ENCODE peak calls at places on chromosomes 11 and 22, in six cellular contexts. B, E, N, X, D and I are unnamed samples.

GRCh38 chr11:78132475-78132874 is 7.0 kb downstream of the ALG8 start:
- DNase-seq in N (no peak), E (no peak), X (no peak), D (no peak), B (no peak), I (no peak)

GRCh38 chr11:69010361-69010891 is 2.6 kb downstream of the MRGPRF start:
- DNase-seq in B (no peak), X (no peak), D (no peak), N (no peak), E (no peak), I (peak)

GRCh38 chr11:31958086-31958735 is 132.7 kb upstream of the RCN1 start:
- DNase-seq in N (peak), B (no peak), X (peak), E (peak), D (peak), I (no peak)

GRCh38 chr11:117535870-117536411 is 208.3 kb downstream of the CEP164 start:
- DNase-seq in D (no peak), B (peak), N (no peak), X (no peak), E (no peak), I (no peak)

GRCh38 chr22:36467946-36468345 is 13.5 kb downstream of the TXN2 start:
- DNase-seq in N (no peak), B (no peak), E (peak), X (no peak), D (peak), I (peak)

GRCh38 chr22:35212020-35212419 is 45.3 kb upstream of the HMGXB4 start:
- DNase-seq in N (no peak), D (peak), X (no peak), E (no peak), B (no peak), I (peak)

GRCh38 chr11:81995907-81996306 is 737.8 kb downstream of the FAM181B start:
- DNase-seq in B (no peak), D (no peak), X (no peak), N (no peak), E (no peak), I (no peak)

GRCh38 chr22:44444341-44445306 is 53.4 kb downstream of the RTL6 start:
- DNase-seq in E (no peak), B (no peak), D (no peak), X (no peak), N (no peak), I (no peak)

GRCh38 chr11:123308077-123308476 is 113.0 kb upstream of the CLMP start:
- DNase-seq in X (no peak), N (peak), B (peak), D (no peak), E (peak), I (no peak)

GRCh38 chr11:45684440-45684839 is 19.0 kb upstream of the CHST1 start:
- DNase-seq in D (no peak), B (no peak), X (no peak), N (no peak), E (no peak), I (no peak)

GRCh38 chr11:16151138-16151537 is 205.2 kb downstream of the SOX6 start:
- DNase-seq in E (no peak), N (no peak), D (no peak), B (no peak), X (no peak), I (no peak)

GRCh38 chr11:83483808-83484207 is 197.6 kb upstream of the CCDC90B start:
- DNase-seq in B (no peak), N (no peak), X (no peak), E (no peak), D (no peak), I (no peak)

GRCh38 chr11:44990665-44991064 is 40.0 kb upstream of the TP53I11 start:
- DNase-seq in D (no peak), N (no peak), B (no peak), E (no peak), X (no peak), I (no peak)

GRCh38 chr22:45455621-45456020 is 42.1 kb downstream of the RIBC2 start:
- DNase-seq in X (no peak), D (no peak), N (no peak), B (no peak), E (no peak), I (no peak)

GRCh38 chr11:1862588-1863351 is 9.9 kb downstream of the LSP1 start:
- DNase-seq in D (no peak), N (no peak), B (no peak), E (no peak), X (no peak), I (no peak)

GRCh38 chr11:57413681-57414080 is 13.2 kb downstream of the SLC43A3 start:
- DNase-seq in X (no peak), D (no peak), B (no peak), N (no peak), E (no peak), I (peak)

GRCh38 chr11:122229611-122230386 is 113.8 kb upstream of the BLID start:
- DNase-seq in E (no peak), B (no peak), D (peak), N (peak), X (no peak), I (no peak)